ENCODE peak calls at places on chromosomes 1 and 21, in seven cellular contexts. I is PC-3, S is PC-9, N is vagina, W is choroid plexus epithelial cell, E is astrocyte of the spinal cord, G is fibroblast of mammary gland. C is an unnamed sample.

GRCh38 chr1:107963601-107964396 is 1.2 kb downstream of the VAV3 start:
- DNase-seq in I (no peak), S (no peak), N (no peak), W (peak), E (peak), G (peak), C (peak)

GRCh38 chr1:64112281-64112680 is 91.1 kb upstream of the UBE2U start:
- DNase-seq in I (peak), S (peak), N (no peak), W (peak), E (peak), G (peak), C (peak)

GRCh38 chr1:111597433-111597832 is 22.2 kb upstream of the RAP1A start:
- DNase-seq in I (no peak), S (no peak), N (no peak), W (peak), E (no peak), G (no peak), C (no peak)

GRCh38 chr21:32278068-32278467 is 781 bp downstream of the MIS18A start:
- DNase-seq in I (peak), S (no peak), N (no peak), W (peak), E (no peak), G (peak), C (peak)

GRCh38 chr1:58986996-58987767 is 203.3 kb upstream of the JUN start:
- DNase-seq in I (no peak), S (no peak), N (no peak), W (no peak), E (no peak), G (no peak), C (no peak)

GRCh38 chr1:109905520-109905919 is 5.1 kb upstream of the CSF1 start:
- DNase-seq in I (no peak), S (no peak), N (no peak), W (no peak), E (no peak), G (no peak), C (no peak)

GRCh38 chr1:64743954-64744491 is 852 bp upstream of the RAVER2 start:
- DNase-seq in I (peak), S (no peak), N (no peak), W (no peak), E (no peak), G (peak), C (no peak)

GRCh38 chr1:28926629-28927441 is 12.5 kb downstream of the EPB41 start:
- DNase-seq in I (no peak), S (no peak), N (no peak), W (peak), E (no peak), G (no peak), C (no peak)

GRCh38 chr1:56189946-56190920 is 389.1 kb downstream of the PLPP3 start:
- DNase-seq in I (no peak), S (no peak), N (no peak), W (peak), E (no peak), G (no peak), C (no peak)

GRCh38 chr1:87800006-87800405 is 471.3 kb downstream of the LMO4 start:
- DNase-seq in I (no peak), S (no peak), N (no peak), W (no peak), E (no peak), G (no peak), C (no peak)

GRCh38 chr1:79197421-79197820 is 190.9 kb upstream of the ADGRL4 start:
- DNase-seq in I (peak), S (no peak), N (no peak), W (peak), E (peak), G (peak), C (peak)

GRCh38 chr1:35268282-35269189 is at the start of gene ZMYM4:
- DNase-seq in I (peak), S (peak), N (peak), W (peak), E (peak), G (peak), C (peak)

GRCh38 chr1:156706647-156707008 is 1.2 kb upstream of the CRABP2 start:
- DNase-seq in I (peak), S (peak), N (no peak), W (peak), E (peak), G (peak), C (no peak)

GRCh38 chr1:30382496-30382895 is 340.9 kb downstream of the MATN1 start:
- DNase-seq in I (no peak), S (no peak), N (no peak), W (no peak), E (no peak), G (no peak), C (no peak)

GRCh38 chr1:155093938-155094621 is 15.4 kb downstream of the EFNA3 start:
- DNase-seq in I (peak), S (no peak), N (no peak), W (peak), E (peak), G (peak), C (peak)

GRCh38 chr1:14304381-14304865 is 294.1 kb upstream of the KAZN start:
- DNase-seq in I (no peak), S (no peak), N (no peak), W (peak), E (peak), G (peak), C (no peak)

GRCh38 chr1:230568008-230568407 is 74.3 kb upstream of the COG2 start:
- DNase-seq in I (peak), S (peak), N (no peak), W (peak), E (peak), G (peak), C (peak)
- TF ChIP-seq CTCF in I (peak), S (no peak), N (no peak), W (peak), E (no peak), G (peak), C (peak)

DNA sequence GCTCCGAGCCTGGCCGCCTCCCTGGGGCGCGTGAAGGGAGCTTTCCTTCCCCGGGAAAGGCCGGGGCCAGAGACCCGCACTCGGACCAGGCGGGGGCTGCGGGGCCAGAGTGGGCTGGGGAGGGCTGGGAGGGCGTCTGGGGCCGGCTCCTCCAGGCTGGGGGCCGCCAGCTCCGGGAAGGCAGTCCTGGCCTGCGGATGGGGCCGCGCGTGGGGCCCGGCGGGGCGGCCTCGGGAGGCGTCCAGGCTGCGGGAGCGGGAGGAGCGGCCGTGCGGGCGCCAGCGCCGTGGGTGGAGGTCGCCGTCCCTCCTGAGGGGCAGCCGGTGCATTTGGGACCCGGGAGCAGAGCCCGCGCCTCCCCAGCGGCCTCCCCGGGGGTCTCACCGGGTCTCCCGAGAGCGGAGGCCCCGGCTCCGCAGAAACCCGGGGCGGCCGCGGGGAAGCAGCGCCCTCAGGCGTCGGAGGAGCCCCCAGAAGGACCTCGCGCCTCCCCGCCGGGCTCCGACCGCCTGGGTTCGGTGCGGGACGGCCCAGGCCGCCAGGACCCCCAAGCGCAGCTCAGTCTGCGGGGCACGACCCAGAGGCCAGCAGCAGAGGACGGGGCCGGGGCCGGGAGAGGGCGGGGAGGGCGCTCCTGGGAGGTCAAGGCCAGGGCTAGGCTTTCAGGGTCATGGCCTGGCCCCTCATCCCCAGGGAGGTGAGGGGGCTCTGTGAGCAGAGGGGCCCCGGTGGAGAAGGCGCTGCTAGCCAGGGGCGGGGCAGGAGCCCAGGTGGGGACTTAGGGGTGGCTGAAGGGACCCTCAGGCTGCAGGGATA is 7.3 kb upstream of the SLX9 start:
- DNase-seq in I (peak), S (peak), N (no peak), W (peak), E (no peak), G (no peak), C (peak)
- H3K4me3 ChIP-seq in I (peak), S (peak), N (peak), W (peak), E (peak), G (no peak), C (peak)

GRCh38 chr1:3649342-3650247 is at the start of gene WRAP73:
- DNase-seq in I (peak), S (peak), N (no peak), W (peak), E (peak), G (peak), C (peak)
- TF ChIP-seq CTCF in I (peak), S (no peak), N (no peak), W (no peak), E (no peak), G (no peak), C (no peak)

GRCh38 chr1:226730826-226731225 is 8.3 kb downstream of the ITPKB start:
- DNase-seq in I (no peak), S (no peak), N (no peak), W (no peak), E (no peak), G (no peak), C (no peak)
- H3K4me3 ChIP-seq in I (no peak), S (no peak), N (no peak), W (no peak), E (no peak), G (no peak), C (no peak)

DNA sequence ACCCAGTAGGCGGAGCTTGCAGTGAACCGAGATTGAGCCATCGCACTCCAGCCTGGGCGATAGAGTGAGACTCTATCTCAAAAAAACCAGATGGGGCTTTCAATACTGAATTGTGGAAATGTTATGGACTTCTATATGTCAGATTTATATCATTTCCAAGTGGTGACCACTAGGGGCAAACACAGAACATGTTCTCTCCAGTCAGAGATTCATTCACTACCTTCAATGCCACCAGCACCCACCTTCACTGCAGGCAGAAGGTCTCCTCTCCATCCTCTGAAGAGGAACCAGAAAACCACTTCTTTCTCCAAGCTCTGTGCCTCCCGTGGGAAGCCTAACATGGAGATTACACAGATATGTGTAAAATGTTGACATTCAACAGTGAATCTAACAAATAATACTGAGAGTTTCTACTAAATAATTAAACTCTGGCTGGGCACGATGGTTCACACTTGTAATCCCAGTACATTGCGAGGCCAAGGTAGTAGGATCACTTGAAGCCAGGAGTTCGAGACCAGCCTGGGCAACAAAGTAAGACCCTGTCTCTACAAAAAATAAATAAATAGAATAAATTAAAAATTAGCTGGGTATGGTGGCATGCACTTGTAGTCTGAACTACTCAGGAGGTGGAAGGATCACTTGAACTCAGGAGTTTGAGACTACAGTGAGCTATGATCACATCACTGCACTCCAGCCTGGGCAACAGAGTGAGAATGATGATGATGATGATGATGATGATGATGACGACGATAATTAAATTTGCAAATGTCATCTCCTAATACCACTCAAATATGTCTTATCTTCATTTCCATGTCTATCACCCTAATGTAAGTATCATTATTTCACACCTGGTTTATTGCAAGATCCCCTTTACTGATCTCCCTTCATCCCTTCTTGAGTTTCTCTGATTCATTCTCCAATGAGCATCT is 151.1 kb downstream of the ZNF281 start:
- DNase-seq in I (peak), S (peak), N (no peak), W (peak), E (peak), G (peak), C (peak)
- TF ChIP-seq CTCF in I (peak), S (peak), N (no peak), W (peak), E (peak), G (peak), C (peak)

GRCh38 chr1:1613509-1614082 is 1.7 kb upstream of the MIB2 start:
- DNase-seq in I (no peak), S (no peak), N (no peak), W (no peak), E (no peak), G (no peak), C (no peak)
- H3K4me3 ChIP-seq in I (peak), S (peak), N (no peak), W (peak), E (peak), G (peak), C (peak)

DNA sequence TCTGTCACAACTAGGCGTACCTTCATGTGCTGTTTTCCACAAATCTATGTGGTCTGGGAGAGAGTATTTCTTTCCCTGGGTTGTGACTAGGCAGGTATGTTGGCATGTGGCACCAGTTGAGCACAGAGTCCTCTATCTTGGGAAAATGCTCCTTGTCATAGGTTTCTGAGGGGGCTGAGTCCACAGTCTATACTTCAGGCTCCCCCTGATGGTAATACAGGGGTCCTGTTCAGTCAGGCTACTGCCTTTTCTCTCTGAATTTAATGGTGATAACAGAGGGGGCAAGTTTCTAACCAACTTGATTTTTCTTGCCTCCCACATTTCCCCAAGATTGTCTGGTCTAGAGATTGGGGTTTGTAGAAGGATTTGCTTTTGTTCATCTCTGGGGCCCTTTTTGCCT is 35.8 kb downstream of the VANGL1 start:
- DNase-seq in I (no peak), S (no peak), N (no peak), W (no peak), E (no peak), G (no peak), C (no peak)
- TF ChIP-seq CTCF in I (no peak), S (no peak), N (no peak), W (peak), E (peak), G (no peak), C (no peak)